ENCODE peak calls at places on chromosome 2, in five cellular contexts. M is GM10248, V is foreskin keratinocyte, A is choroid plexus epithelial cell, R is retinal pigment epithelial cell. I is an unnamed sample.

GRCh38 chr2:9554841-9555337 is 741 bp downstream of the ADAM17 start:
- DNase-seq in M (no peak), V (no peak), A (peak; percentile 95), R (peak; percentile 78), I (peak; percentile 64)

GRCh38 chr2:10548626-10549025 is 100.5 kb upstream of the ODC1 start:
- DNase-seq in M (no peak), V (no peak), A (peak; percentile 61), R (no peak), I (peak; percentile 61)

GRCh38 chr2:197940346-197940745 is 136.0 kb downstream of the PLCL1 start:
- DNase-seq in M (no peak), V (no peak), A (no peak), R (no peak), I (no peak)

GRCh38 chr2:170923799-170924198 is 5.3 kb upstream of the GORASP2 start:
- DNase-seq in M (no peak), V (no peak), A (no peak), R (no peak), I (no peak)

GRCh38 chr2:48347712-48348111 is 182.2 kb upstream of the STON1 start:
- DNase-seq in M (no peak), V (no peak), A (peak; percentile 36), R (no peak), I (peak; percentile 7)

GRCh38 chr2:134258684-134259408 is 5.0 kb downstream of the MGAT5 start:
- DNase-seq in M (no peak), V (no peak), A (no peak), R (no peak), I (no peak)

GRCh38 chr2:20091305-20091991 is 40.0 kb upstream of the LAPTM4A start:
- DNase-seq in M (no peak), V (peak; percentile 76), A (peak; percentile 94), R (peak; percentile 58), I (peak; percentile 93)

GRCh38 chr2:107811982-107812381 is 14.7 kb upstream of the RGPD4 start:
- DNase-seq in M (no peak), V (no peak), A (no peak), R (no peak), I (no peak)

GRCh38 chr2:220991972-220992371 is 580.1 kb downstream of the EPHA4 start:
- DNase-seq in M (no peak), V (no peak), A (no peak), R (no peak), I (no peak)

GRCh38 chr2:191187105-191187829 is 36.5 kb upstream of the STAT4 start:
- DNase-seq in M (no peak), V (no peak), A (no peak), R (no peak), I (no peak)

GRCh38 chr2:149572102-149572953 is 15.2 kb downstream of the MMADHC start:
- DNase-seq in M (no peak), V (no peak), A (no peak), R (no peak), I (no peak)

GRCh38 chr2:63862802-63863201 is 21.1 kb downstream of the UGP2 start:
- DNase-seq in M (no peak), V (peak; percentile 87), A (peak; percentile 45), R (no peak), I (no peak)

GRCh38 chr2:231187736-231188505 is 10.5 kb upstream of the ARMC9 start:
- DNase-seq in M (no peak), V (no peak), A (peak; percentile 90), R (no peak), I (peak; percentile 63)

GRCh38 chr2:64989982-64990614 is 899 bp downstream of the SLC1A4 start:
- DNase-seq in M (peak; percentile 28), V (no peak), A (no peak), R (no peak), I (no peak)
- TF ChIP-seq CTCF in M (no peak), V (no peak), A (no peak), R (no peak), I (no peak)

GRCh38 chr2:42771546-42772153 is 7.7 kb upstream of the OXER1 start:
- DNase-seq in M (no peak), V (no peak), A (no peak), R (no peak), I (no peak)

GRCh38 chr2:42767899-42768705 is 4.2 kb upstream of the OXER1 start:
- DNase-seq in M (no peak), V (no peak), A (no peak), R (no peak), I (no peak)

GRCh38 chr2:42769583-42770287 is 5.8 kb upstream of the OXER1 start:
- DNase-seq in M (no peak), V (no peak), A (no peak), R (no peak), I (no peak)

GRCh38 chr2:42768706-42769256 is 4.8 kb upstream of the OXER1 start:
- DNase-seq in M (no peak), V (no peak), A (no peak), R (no peak), I (no peak)

DNA sequence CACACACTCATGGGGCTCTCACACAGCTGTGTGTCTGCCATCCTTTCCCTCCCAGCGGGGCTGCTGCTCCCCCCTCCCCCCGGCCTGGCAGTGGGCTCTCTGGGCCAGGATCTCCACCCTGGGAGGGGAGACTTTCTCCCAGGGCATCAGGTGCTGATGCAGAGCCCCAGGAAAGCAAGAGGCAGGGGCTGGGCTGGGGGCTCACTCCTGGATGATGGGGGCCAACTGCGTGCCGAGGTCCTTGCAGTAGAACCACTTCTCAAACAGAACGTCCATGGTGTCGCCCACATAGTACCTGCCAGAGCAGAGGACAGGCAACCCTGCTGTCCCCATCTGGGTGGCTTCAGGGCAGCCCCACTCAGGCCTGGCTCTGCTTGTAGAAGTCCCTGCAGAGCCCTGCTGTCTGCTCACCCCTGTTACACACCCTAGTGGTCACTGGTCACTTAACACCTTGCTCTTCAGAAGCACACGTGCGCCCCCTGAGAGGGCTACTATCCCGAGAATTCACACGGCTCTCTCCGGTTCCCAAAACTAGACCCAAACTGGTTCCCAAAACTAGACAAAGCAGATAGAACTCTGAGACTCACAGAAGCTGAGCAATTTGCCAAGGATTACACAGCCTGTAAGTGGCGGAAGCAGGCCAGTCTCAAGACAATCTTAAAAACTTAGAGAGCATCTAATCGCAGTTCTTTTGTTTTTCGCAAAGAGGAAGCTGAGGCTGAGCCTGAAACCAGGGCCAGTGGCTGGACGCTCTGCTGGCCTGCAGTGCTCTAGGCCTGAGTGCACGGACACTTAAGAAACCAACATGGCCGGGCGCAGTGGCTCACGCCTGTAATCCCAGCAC is 6.6 kb upstream of the OXER1 start:
- DNase-seq in M (peak; percentile 63), V (no peak), A (peak; percentile 78), R (peak; percentile 14), I (peak; percentile 10)
- TF ChIP-seq CTCF in M (peak; percentile 50), V (peak; percentile 48), A (peak; percentile 67), R (peak; percentile 62), I (peak; percentile 72)

DNA sequence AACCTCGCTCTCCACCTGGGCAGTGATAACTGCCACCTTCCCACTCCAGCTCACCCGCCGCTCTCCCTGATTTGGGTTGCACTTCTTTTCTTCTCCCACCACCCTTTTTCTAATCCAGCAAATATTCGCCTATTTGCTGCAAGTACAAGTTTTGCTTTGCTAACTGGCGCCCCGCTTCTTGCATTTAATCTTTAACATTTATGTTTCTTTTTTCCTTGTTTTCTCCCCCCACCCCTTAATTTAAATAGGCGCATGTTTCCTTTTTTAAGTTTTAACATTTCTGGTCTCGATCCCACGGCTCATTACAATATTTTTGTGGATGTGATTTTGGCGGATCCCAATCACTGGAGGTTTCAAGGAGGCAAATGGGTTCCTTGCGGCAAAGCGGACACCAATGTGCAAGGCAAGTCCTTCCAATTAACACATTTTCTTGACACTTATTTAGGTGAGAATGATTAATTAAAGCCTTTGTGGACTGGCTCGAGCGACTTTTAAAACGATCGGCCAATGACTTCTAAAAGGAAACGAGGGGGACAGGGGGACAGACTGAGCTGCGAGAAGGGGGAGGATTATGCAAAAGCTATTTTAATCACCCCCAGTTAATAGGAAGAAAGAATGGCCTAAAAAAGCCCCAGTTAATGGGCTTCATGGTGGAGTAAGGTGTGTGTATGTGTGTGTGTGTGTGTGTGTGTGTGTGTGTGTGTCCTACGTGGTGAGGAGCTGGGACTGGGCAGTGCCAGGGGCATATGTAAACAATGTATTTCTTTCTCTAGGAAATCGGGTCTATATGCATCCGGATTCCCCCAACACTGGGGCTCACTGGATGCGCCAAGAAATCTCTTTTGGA is 1.6 kb downstream of the TBR1 start:
- DNase-seq in M (no peak), V (no peak), A (no peak), R (no peak), I (no peak)
- TF ChIP-seq CTCF in M (no peak), V (no peak), A (no peak), R (no peak), I (no peak)

GRCh38 chr2:135585586-135585985 is 54.3 kb downstream of the R3HDM1 start:
- DNase-seq in M (no peak), V (no peak), A (peak; percentile 65), R (no peak), I (peak; percentile 10)
- TF ChIP-seq CTCF in M (no peak), V (peak; percentile 21), A (peak; percentile 56), R (peak; percentile 32), I (peak; percentile 61)

DNA sequence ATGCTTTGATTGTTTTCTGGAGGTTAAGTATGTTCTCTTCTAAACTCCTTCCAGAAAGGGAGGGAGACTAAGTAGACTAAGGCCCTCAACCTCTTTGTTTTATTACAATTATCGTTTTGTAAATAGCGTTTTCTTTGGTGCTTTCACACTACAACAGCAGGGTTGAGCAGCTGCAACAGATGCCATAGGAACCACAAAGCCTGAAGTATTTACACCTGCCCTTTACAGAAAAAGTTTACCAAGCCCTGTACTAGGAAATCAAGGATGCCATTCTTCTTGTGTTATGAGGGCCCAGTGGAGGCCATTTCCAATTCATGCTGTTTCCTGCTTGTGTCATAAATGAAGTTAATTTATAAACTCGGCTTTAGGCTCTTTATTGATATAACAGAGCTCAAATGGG is 914.8 kb downstream of the DCDC2C start:
- DNase-seq in M (no peak), V (no peak), A (no peak), R (no peak), I (no peak)
- TF ChIP-seq CTCF in M (no peak), V (no peak), A (no peak), R (no peak), I (no peak)

GRCh38 chr2:173953047-173953424 is 12.1 kb downstream of the SP3 start:
- DNase-seq in M (no peak), V (no peak), A (no peak), R (no peak), I (no peak)

GRCh38 chr2:173955004-173955403 is 10.2 kb downstream of the SP3 start:
- DNase-seq in M (no peak), V (no peak), A (no peak), R (no peak), I (no peak)

GRCh38 chr2:173948827-173949226 is 16.3 kb downstream of the SP3 start:
- DNase-seq in M (no peak), V (no peak), A (no peak), R (no peak), I (no peak)

GRCh38 chr2:173955867-173956266 is 9.3 kb downstream of the SP3 start:
- DNase-seq in M (no peak), V (no peak), A (no peak), R (no peak), I (no peak)

GRCh38 chr2:173952267-173953046 is 12.7 kb downstream of the SP3 start:
- DNase-seq in M (no peak), V (no peak), A (no peak), R (no peak), I (no peak)
- TF ChIP-seq CTCF in M (no peak), V (peak; percentile 19), A (no peak), R (no peak), I (peak; percentile 28)

I was measured in HFFc6.